ENCODE peak calls at places on chromosome 19, in nine cellular contexts. T is T-helper 17 cell; X is NCI-H1930; Z is CD4-positive, alpha-beta T cell; S is NCI-H748 treated with DMSO at 0.1 percent for 48 hours; U is stimulated activated CD4-positive, alpha-beta T cell treated with anti-CD3 and anti-CD28 coated beads, Interleukin-1b, Interleukin-23, amount 100 ng/mL, for 24 hours; F is brain microvascular endothelial cell; C is SK-N-DZ; O is stimulated activated naive CD4-positive, alpha-beta T cell treated with Interleukin-2 at 50 U/mL for 16 hours. W is an unnamed sample.

GRCh38 chr19:55319786-55320185 is 5.4 kb downstream of the TMEM150B start:
- DNase-seq in C (peak), T (no peak), U (no peak), Z (no peak), S (no peak), F (peak), X (peak), O (no peak), W (no peak)

GRCh38 chr19:1087813-1088418 is 7.3 kb downstream of the POLR2E start:
- DNase-seq in C (no peak), Z (peak), S (no peak), F (no peak), U (no peak), T (no peak), X (no peak), O (no peak), W (peak)

GRCh38 chr19:11169896-11170678 is 14.5 kb upstream of the SPC24 start:
- DNase-seq in C (no peak), U (no peak), O (no peak), F (no peak), S (no peak), X (no peak), Z (no peak), T (no peak), W (no peak)

GRCh38 chr19:13610042-13610691 is 103.9 kb upstream of the CACNA1A start:
- DNase-seq in X (peak), F (no peak), T (no peak), S (peak), Z (no peak), U (no peak), C (no peak), O (no peak), W (peak)

GRCh38 chr19:31408460-31409124 is 59.4 kb upstream of the TSHZ3 start:
- DNase-seq in S (no peak), X (no peak), C (no peak), O (no peak), U (no peak), Z (no peak), F (peak), T (no peak), W (no peak)

GRCh38 chr19:19627716-19628498 is at the start of gene LPAR2:
- DNase-seq in F (no peak), X (no peak), O (peak), T (peak), U (no peak), C (peak), Z (peak), S (peak), W (peak)

GRCh38 chr19:4065430-4066175 is 1.1 kb downstream of the ZBTB7A start:
- DNase-seq in O (peak), X (peak), Z (peak), U (peak), C (peak), F (peak), T (peak), S (peak), W (peak)

GRCh38 chr19:29111581-29111980 is 101.4 kb downstream of the UQCRFS1 start:
- DNase-seq in S (no peak), U (no peak), T (no peak), X (no peak), Z (no peak), O (no peak), F (no peak), C (no peak), W (no peak)

GRCh38 chr19:41134616-41135015 is 20.4 kb downstream of the CYP2F1 start:
- DNase-seq in X (no peak), T (no peak), F (no peak), C (no peak), Z (no peak), U (no peak), O (no peak), S (no peak), W (no peak)

GRCh38 chr19:41416194-41416674 is 10.9 kb downstream of the B3GNT8 start:
- DNase-seq in O (no peak), C (no peak), F (no peak), T (no peak), X (no peak), U (no peak), S (no peak), Z (no peak), W (no peak)

GRCh38 chr19:35748106-35749020 is at the start of gene LIN37:
- DNase-seq in C (peak), S (peak), F (peak), O (peak), T (peak), X (peak), Z (peak), U (peak), W (peak)

GRCh38 chr19:8306235-8307054 is 1.7 kb downstream of the CD320 start:
- DNase-seq in S (no peak), C (no peak), U (no peak), X (no peak), F (no peak), T (no peak), Z (no peak), O (no peak), W (no peak)

GRCh38 chr19:4971424-4971793 is 2.5 kb downstream of the KDM4B start:
- DNase-seq in S (peak), F (no peak), Z (no peak), T (no peak), X (no peak), C (no peak), U (no peak), O (no peak), W (peak)

GRCh38 chr19:48480151-48480475 is 10.9 kb downstream of the CYTH2 start:
- DNase-seq in F (no peak), X (no peak), T (no peak), U (no peak), Z (peak), S (no peak), C (no peak), O (peak), W (peak)

GRCh38 chr19:29535432-29535831 is 9.6 kb downstream of the VSTM2B start:
- DNase-seq in Z (no peak), C (no peak), F (no peak), T (no peak), O (no peak), S (no peak), X (no peak), U (no peak), W (no peak)

GRCh38 chr19:42254083-42254849 is 662 bp downstream of the ERF start:
- DNase-seq in O (peak), S (no peak), F (no peak), T (peak), X (no peak), C (peak), U (peak), Z (peak), W (peak)

GRCh38 chr19:47848871-47849473 is 10.1 kb upstream of the TPRX2 start:
- DNase-seq in T (no peak), O (peak), Z (peak), F (peak), X (peak), U (no peak), C (no peak), S (no peak), W (peak)

GRCh38 chr19:46866407-46867132 is 5.8 kb downstream of the ARHGAP35 start:
- DNase-seq in X (no peak), T (no peak), Z (no peak), S (no peak), C (no peak), U (no peak), O (no peak), F (no peak), W (no peak)

GRCh38 chr19:20078696-20079095 is 896 bp downstream of the ZNF90 start:
- DNase-seq in C (peak), T (no peak), O (no peak), U (no peak), X (no peak), S (no peak), F (peak), Z (peak), W (peak)

GRCh38 chr19:49546825-49547565 is 19.2 kb downstream of the RCN3 start:
- DNase-seq in X (peak), S (peak), U (peak), O (peak), C (peak), Z (peak), T (no peak), F (peak), W (peak)

W was measured in activated CD8-positive, alpha-beta T cell treated with anti-CD3 and anti-CD28 coated beads for 36 hours.